ENCODE peak calls at places on chromosomes 1 and 21, in nine cellular contexts. Q is cardiac fibroblast, G is foreskin keratinocyte, Y is upper lobe of right lung, P is HFFc6, Z is adrenal gland, X is bronchial epithelial cell, O is ovary, M is Panc1. E is an unnamed sample.

GRCh38 chr1:101436100-101436511 is 199.3 kb downstream of the S1PR1 start:
- DNase-seq in P (no peak), O (no peak), Y (no peak), X (no peak), Q (no peak), M (no peak), G (no peak), Z (no peak), E (no peak)

GRCh38 chr1:51330331-51331201 is at the start of gene TTC39A:
- DNase-seq in Q (no peak), Y (no peak), M (no peak), G (no peak), X (no peak), O (no peak), P (no peak), Z (no peak), E (no peak)

GRCh38 chr1:24694380-24694843 is 50.8 kb upstream of the CLIC4 start:
- DNase-seq in O (no peak), Y (no peak), X (no peak), Z (no peak), P (peak; percentile 24), G (no peak), Q (no peak), M (no peak), E (no peak)

GRCh38 chr1:35883681-35884155 is 709 bp downstream of the AGO1 start:
- DNase-seq in P (no peak), Y (peak; percentile 80), X (no peak), O (peak; percentile 66), G (no peak), Z (peak; percentile 57), Q (peak; percentile 11), M (no peak), E (peak; percentile 54)

GRCh38 chr1:45543599-45544417 is 6.8 kb upstream of the AKR1A1 start:
- DNase-seq in Y (peak; percentile 78), O (no peak), Q (peak; percentile 25), X (no peak), P (no peak), G (no peak), Z (peak; percentile 60), M (no peak), E (peak; percentile 62)

GRCh38 chr1:60621524-60621923 is 460.8 kb upstream of the NFIA start:
- DNase-seq in Y (no peak), Z (peak; percentile 19), G (no peak), Q (peak; percentile 32), P (no peak), M (no peak), X (no peak), O (no peak), E (no peak)

GRCh38 chr1:84996846-84997666 is at the start of gene MCOLN2:
- DNase-seq in Z (peak; percentile 26), O (peak; percentile 10), X (peak; percentile 12), G (no peak), P (peak; percentile 4), Y (peak; percentile 74), Q (peak; percentile 18), M (no peak), E (peak; percentile 48)

GRCh38 chr1:7513081-7513480 is 258.0 kb upstream of the VAMP3 start:
- DNase-seq in Y (no peak), P (no peak), Q (no peak), M (no peak), X (no peak), O (no peak), Z (no peak), G (no peak), E (no peak)

GRCh38 chr1:169759038-169759437 is 25.2 kb upstream of the SELE start:
- DNase-seq in Y (no peak), P (no peak), O (no peak), G (no peak), M (no peak), X (no peak), Q (no peak), Z (no peak), E (no peak)

GRCh38 chr1:238675241-238675640 is 711.1 kb upstream of the CHRM3 start:
- DNase-seq in O (no peak), M (no peak), X (no peak), Q (no peak), G (no peak), Z (no peak), P (no peak), Y (no peak), E (no peak)

GRCh38 chr21:39564200-39564599 is 48.5 kb upstream of the B3GALT5 start:
- DNase-seq in Y (no peak), O (no peak), Z (peak; percentile 66), M (no peak), G (no peak), Q (no peak), X (no peak), P (no peak), E (no peak)

GRCh38 chr1:166902279-166902678 is 26.2 kb upstream of the TADA1 start:
- DNase-seq in X (peak; percentile 92), Q (peak; percentile 56), O (no peak), G (peak; percentile 61), Z (no peak), Y (no peak), M (no peak), P (peak; percentile 43), E (no peak)

GRCh38 chr1:116861137-116861536 is 48.6 kb upstream of the PTGFRN start:
- DNase-seq in Y (no peak), Z (no peak), G (no peak), O (no peak), M (no peak), P (no peak), X (no peak), Q (no peak), E (no peak)

GRCh38 chr21:45140346-45140940 is 66.1 kb downstream of the ADARB1 start:
- DNase-seq in G (peak; percentile 44), Q (peak; percentile 94), Y (peak; percentile 81), M (no peak), X (peak; percentile 69), Z (peak; percentile 88), O (peak; percentile 65), P (peak; percentile 94), E (peak; percentile 80)

GRCh38 chr1:116825400-116825734 is 71.1 kb downstream of the CD2 start:
- DNase-seq in M (no peak), X (no peak), Z (no peak), P (no peak), Y (no peak), O (no peak), G (no peak), Q (no peak), E (no peak)

GRCh38 chr1:198937231-198938031 is 298.6 kb downstream of the PTPRC start:
- DNase-seq in Z (peak; percentile 73), Q (peak; percentile 96), P (peak; percentile 96), Y (no peak), M (peak; percentile 84), X (peak; percentile 96), G (peak; percentile 86), O (no peak), E (peak; percentile 6)

GRCh38 chr1:61782771-61783170 is 40.5 kb downstream of the PATJ start:
- DNase-seq in M (no peak), Z (no peak), Y (no peak), O (no peak), G (no peak), X (no peak), Q (no peak), P (no peak), E (no peak)

GRCh38 chr1:244413736-244414135 is 38.0 kb downstream of the ADSS2 start:
- DNase-seq in G (no peak), Z (no peak), Y (no peak), P (no peak), Q (peak; percentile 47), M (no peak), X (peak; percentile 26), O (no peak), E (no peak)

GRCh38 chr1:197130677-197131304 is 15.7 kb downstream of the ASPM start:
- DNase-seq in G (peak; percentile 74), Z (no peak), P (peak; percentile 69), Q (peak; percentile 80), O (no peak), Y (no peak), X (peak; percentile 54), M (no peak), E (no peak)

GRCh38 chr1:52913014-52913413 is 8.5 kb downstream of the ECHDC2 start:
- DNase-seq in O (no peak), Q (no peak), P (no peak), G (no peak), Z (peak; percentile 0), Y (no peak), M (no peak), X (no peak), E (no peak)

DNA sequence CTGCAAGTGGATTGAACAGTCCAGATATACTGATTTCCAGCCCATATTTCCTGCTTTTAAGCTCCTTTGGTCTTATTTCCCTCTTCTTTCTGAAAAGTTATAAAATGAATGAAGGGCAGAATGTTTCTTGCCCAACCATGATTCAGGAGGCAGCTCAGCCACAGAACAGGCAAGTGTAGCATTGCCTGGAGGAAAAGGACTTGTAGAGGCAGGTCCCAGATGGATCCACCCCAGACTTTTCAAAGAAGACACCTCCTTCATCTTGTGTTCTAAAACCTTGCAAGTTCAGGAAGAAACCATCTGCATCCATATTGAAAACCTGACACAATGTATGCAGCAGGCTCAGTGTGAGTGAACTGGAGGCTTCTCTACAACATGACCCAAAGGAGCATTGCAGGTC is at the start of gene CLCA2:
- DNase-seq in M (no peak), Z (no peak), G (peak; percentile 80), P (no peak), Y (no peak), X (peak; percentile 94), O (no peak), Q (no peak), E (no peak)
- TF ChIP-seq CTCF in M (peak; percentile 6), Z (no peak), G (no peak), P (no peak), Y (no peak), X (no peak), O (no peak), Q (no peak), E (no peak)

DNA sequence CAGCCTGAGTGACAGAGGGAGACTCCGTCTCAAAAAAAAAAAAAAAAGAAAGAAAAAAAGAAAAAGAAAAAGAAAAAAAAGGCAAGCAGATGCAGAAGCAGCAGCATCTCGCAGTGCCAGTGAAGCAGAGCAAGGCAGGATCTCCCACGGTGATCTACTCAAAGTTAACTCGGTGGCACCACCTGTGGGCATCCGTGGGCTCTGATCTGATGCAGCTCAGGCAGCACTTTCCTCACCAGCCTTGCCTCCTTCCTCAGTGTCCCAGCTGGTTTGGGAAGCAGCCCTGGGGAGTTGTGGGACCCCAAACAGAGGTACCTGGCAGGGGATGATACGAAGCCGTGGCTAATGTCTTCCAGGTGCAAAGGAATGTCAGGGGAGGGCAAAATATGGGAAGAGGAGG is 104.3 kb upstream of the KRTAP19-8 start:
- DNase-seq in M (no peak), X (no peak), P (no peak), Y (no peak), G (no peak), Q (no peak), Z (no peak), O (no peak), E (peak; percentile 21)
- TF ChIP-seq CTCF in M (peak; percentile 17), X (peak; percentile 20), P (no peak), Y (no peak), G (peak; percentile 23), Q (no peak), Z (no peak), O (no peak), E (no peak)

GRCh38 chr1:63557365-63557987 is 34.2 kb downstream of the EFCAB7 start:
- DNase-seq in X (peak; percentile 43), G (no peak), Z (peak; percentile 53), P (peak; percentile 42), Y (no peak), Q (peak; percentile 69), M (peak; percentile 22), O (no peak), E (peak; percentile 59)
- TF ChIP-seq CTCF in X (peak; percentile 41), G (peak; percentile 66), Z (peak; percentile 44), P (peak; percentile 86), Y (peak; percentile 55), Q (peak; percentile 69), M (peak; percentile 71), O (no peak), E (peak; percentile 73)

GRCh38 chr1:212760126-212760823 is 31.3 kb downstream of the NSL1 start:
- DNase-seq in P (no peak), Y (no peak), O (no peak), M (no peak), G (no peak), X (no peak), Q (no peak), Z (no peak), E (peak; percentile 65)
- TF ChIP-seq CTCF in P (peak; percentile 74), Y (peak; percentile 29), O (no peak), M (peak; percentile 70), G (peak; percentile 49), X (peak; percentile 61), Q (peak; percentile 53), Z (no peak), E (peak; percentile 44)